ENCODE peak calls at places on chromosomes 13 and 19, in five cellular contexts. One of them, this sample, is unnamed.
A peak's percentile ranks its signal among the peaks of the same experiment; 100 is the strongest.

GRCh38 chr13:23584275-23584674 is 14.1 kb downstream of the TNFRSF19 start:
- DNase-seq in NCI-H1436: no peak
- DNase-seq in cardiac septum: no peak
- DNase-seq in NCI-H1092 treated with DMSO at 0.1 percent for 48 hours: no peak
- DNase-seq in brain microvascular endothelial cell: no peak
- DNase-seq in this sample: no peak

GRCh38 chr13:98451676-98452105 is 125.2 kb downstream of the STK24 start:
- DNase-seq in NCI-H1092 treated with DMSO at 0.1 percent for 48 hours: peak; percentile 17
- DNase-seq in cardiac septum: no peak
- DNase-seq in NCI-H1436: no peak
- DNase-seq in brain microvascular endothelial cell: peak; percentile 84
- DNase-seq in this sample: peak; percentile 70

GRCh38 chr19:13883665-13884064 is 6.7 kb downstream of the NANOS3 start:
- DNase-seq in brain microvascular endothelial cell: no peak
- DNase-seq in cardiac septum: no peak
- DNase-seq in NCI-H1092 treated with DMSO at 0.1 percent for 48 hours: no peak
- DNase-seq in NCI-H1436: no peak
- DNase-seq in this sample: no peak

GRCh38 chr19:6213266-6213595 is 66.5 kb downstream of the MLLT1 start:
- DNase-seq in cardiac septum: peak; percentile 67
- DNase-seq in NCI-H1092 treated with DMSO at 0.1 percent for 48 hours: no peak
- DNase-seq in NCI-H1436: no peak
- DNase-seq in brain microvascular endothelial cell: no peak
- DNase-seq in this sample: no peak

GRCh38 chr13:94325148-94325528 is 154.3 kb downstream of the DCT start:
- DNase-seq in cardiac septum: no peak
- DNase-seq in NCI-H1436: no peak
- DNase-seq in NCI-H1092 treated with DMSO at 0.1 percent for 48 hours: no peak
- DNase-seq in brain microvascular endothelial cell: no peak
- DNase-seq in this sample: no peak

GRCh38 chr13:36297259-36297599 is 385 bp downstream of the CCDC169 start:
- DNase-seq in NCI-H1092 treated with DMSO at 0.1 percent for 48 hours: no peak
- DNase-seq in NCI-H1436: no peak
- DNase-seq in brain microvascular endothelial cell: no peak
- DNase-seq in cardiac septum: no peak
- DNase-seq in this sample: no peak

GRCh38 chr13:76976488-76976887 is 15.4 kb upstream of the CLN5 start:
- DNase-seq in NCI-H1092 treated with DMSO at 0.1 percent for 48 hours: no peak
- DNase-seq in brain microvascular endothelial cell: peak; percentile 36
- DNase-seq in NCI-H1436: no peak
- DNase-seq in cardiac septum: no peak
- DNase-seq in this sample: no peak

GRCh38 chr13:79674765-79675515 is 194.0 kb downstream of the NDFIP2 start:
- DNase-seq in NCI-H1092 treated with DMSO at 0.1 percent for 48 hours: no peak
- DNase-seq in brain microvascular endothelial cell: no peak
- DNase-seq in NCI-H1436: no peak
- DNase-seq in cardiac septum: no peak
- DNase-seq in this sample: no peak

GRCh38 chr19:40006273-40006691 is 9.4 kb downstream of the ZNF546 start:
- DNase-seq in brain microvascular endothelial cell: peak; percentile 94
- DNase-seq in NCI-H1092 treated with DMSO at 0.1 percent for 48 hours: no peak
- DNase-seq in cardiac septum: no peak
- DNase-seq in NCI-H1436: no peak
- DNase-seq in this sample: no peak

GRCh38 chr13:110397445-110397844 is 90.4 kb downstream of the COL4A2 start:
- DNase-seq in NCI-H1092 treated with DMSO at 0.1 percent for 48 hours: no peak
- DNase-seq in cardiac septum: no peak
- DNase-seq in brain microvascular endothelial cell: no peak
- DNase-seq in NCI-H1436: no peak
- DNase-seq in this sample: no peak

GRCh38 chr13:38366954-38367645 is 17.4 kb downstream of the UFM1 start:
- DNase-seq in brain microvascular endothelial cell: no peak
- DNase-seq in cardiac septum: no peak
- DNase-seq in NCI-H1092 treated with DMSO at 0.1 percent for 48 hours: no peak
- DNase-seq in NCI-H1436: no peak
- DNase-seq in this sample: no peak

GRCh38 chr13:109784590-109785140 is 1.7 kb downstream of the IRS2 start:
- DNase-seq in NCI-H1092 treated with DMSO at 0.1 percent for 48 hours: peak; percentile 71
- DNase-seq in NCI-H1436: peak; percentile 43
- DNase-seq in brain microvascular endothelial cell: peak; percentile 42
- DNase-seq in cardiac septum: peak; percentile 90
- DNase-seq in this sample: peak; percentile 82

GRCh38 chr19:51139299-51140018 is 2.6 kb upstream of the SIGLEC7 start:
- DNase-seq in brain microvascular endothelial cell: no peak
- DNase-seq in cardiac septum: no peak
- DNase-seq in NCI-H1436: no peak
- DNase-seq in NCI-H1092 treated with DMSO at 0.1 percent for 48 hours: no peak
- DNase-seq in this sample: no peak

GRCh38 chr19:57348136-57348535 is 2.9 kb upstream of the ZNF304 start:
- DNase-seq in NCI-H1436: no peak
- DNase-seq in cardiac septum: no peak
- DNase-seq in NCI-H1092 treated with DMSO at 0.1 percent for 48 hours: no peak
- DNase-seq in brain microvascular endothelial cell: no peak
- DNase-seq in this sample: no peak

GRCh38 chr19:48999481-49000325 is 6.0 kb downstream of the RUVBL2 start:
- DNase-seq in NCI-H1092 treated with DMSO at 0.1 percent for 48 hours: no peak
- DNase-seq in NCI-H1436: no peak
- DNase-seq in brain microvascular endothelial cell: peak; percentile 72
- DNase-seq in cardiac septum: no peak
- DNase-seq in this sample: peak; percentile 17

GRCh38 chr19:15575406-15575805 is 39.6 kb upstream of the CYP4F8 start:
- DNase-seq in NCI-H1436: no peak
- DNase-seq in NCI-H1092 treated with DMSO at 0.1 percent for 48 hours: no peak
- DNase-seq in brain microvascular endothelial cell: no peak
- DNase-seq in cardiac septum: no peak
- DNase-seq in this sample: no peak

GRCh38 chr19:29645911-29646310 is 19.4 kb upstream of the PLEKHF1 start:
- DNase-seq in NCI-H1092 treated with DMSO at 0.1 percent for 48 hours: no peak
- DNase-seq in cardiac septum: peak; percentile 79
- DNase-seq in brain microvascular endothelial cell: peak; percentile 18
- DNase-seq in NCI-H1436: no peak
- DNase-seq in this sample: peak; percentile 36

GRCh38 chr13:75788494-75788991 is 152.4 kb downstream of the LMO7 start:
- DNase-seq in brain microvascular endothelial cell: peak; percentile 55
- DNase-seq in cardiac septum: no peak
- DNase-seq in NCI-H1436: no peak
- DNase-seq in NCI-H1092 treated with DMSO at 0.1 percent for 48 hours: no peak
- DNase-seq in this sample: peak; percentile 58

GRCh38 chr19:1037553-1038115 is 2.3 kb upstream of the ABCA7 start:
- DNase-seq in NCI-H1436: no peak
- DNase-seq in NCI-H1092 treated with DMSO at 0.1 percent for 48 hours: no peak
- DNase-seq in cardiac septum: no peak
- DNase-seq in brain microvascular endothelial cell: no peak
- DNase-seq in this sample: no peak

GRCh38 chr13:110023729-110024645 is 237.6 kb upstream of the IRS2 start:
- DNase-seq in NCI-H1092 treated with DMSO at 0.1 percent for 48 hours: peak; percentile 77
- DNase-seq in brain microvascular endothelial cell: no peak
- DNase-seq in NCI-H1436: peak; percentile 60
- DNase-seq in cardiac septum: no peak
- DNase-seq in this sample: peak; percentile 7

GRCh38 chr13:49649963-49650312 is 21.6 kb downstream of the ARL11 start:
- DNase-seq in NCI-H1436: no peak
- DNase-seq in brain microvascular endothelial cell: no peak
- DNase-seq in NCI-H1092 treated with DMSO at 0.1 percent for 48 hours: no peak
- DNase-seq in cardiac septum: no peak
- DNase-seq in this sample: no peak

GRCh38 chr13:85266331-85266730 is 532.9 kb downstream of the SLITRK6 start:
- DNase-seq in NCI-H1092 treated with DMSO at 0.1 percent for 48 hours: no peak
- DNase-seq in NCI-H1436: no peak
- DNase-seq in cardiac septum: no peak
- DNase-seq in brain microvascular endothelial cell: no peak
- DNase-seq in this sample: no peak

GRCh38 chr13:24875566-24875965 is 111.6 kb downstream of the RNF17 start:
- DNase-seq in NCI-H1436: no peak
- DNase-seq in cardiac septum: no peak
- DNase-seq in NCI-H1092 treated with DMSO at 0.1 percent for 48 hours: no peak
- DNase-seq in brain microvascular endothelial cell: no peak
- DNase-seq in this sample: no peak

GRCh38 chr13:98845726-98846125 is 93.3 kb upstream of the SLC15A1 start:
- DNase-seq in NCI-H1436: no peak
- DNase-seq in cardiac septum: no peak
- DNase-seq in brain microvascular endothelial cell: no peak
- DNase-seq in NCI-H1092 treated with DMSO at 0.1 percent for 48 hours: no peak
- DNase-seq in this sample: no peak

GRCh38 chr13:50277906-50278305 is 262.7 kb downstream of the KCNRG start:
- DNase-seq in NCI-H1436: no peak
- DNase-seq in brain microvascular endothelial cell: no peak
- DNase-seq in cardiac septum: no peak
- DNase-seq in NCI-H1092 treated with DMSO at 0.1 percent for 48 hours: no peak
- DNase-seq in this sample: no peak

GRCh38 chr13:33953203-33953602 is 135.3 kb downstream of the RFC3 start:
- DNase-seq in NCI-H1436: no peak
- DNase-seq in NCI-H1092 treated with DMSO at 0.1 percent for 48 hours: no peak
- DNase-seq in brain microvascular endothelial cell: peak; percentile 55
- DNase-seq in cardiac septum: no peak
- DNase-seq in this sample: no peak

This sample was measured in thyroid gland.